ENCODE peak calls at places on chromosomes 5 and 9, in four cellular contexts. A is ovary, S is tibial nerve, Y is stomach. J is an unnamed sample.

GRCh38 chr5:73436535-73437125 is 11.9 kb downstream of the FOXD1 start:
- DNase-seq in S (no peak), Y (no peak), A (no peak), J (no peak)

GRCh38 chr5:95631991-95632675 is 12.2 kb downstream of the GPR150 start:
- DNase-seq in Y (no peak), S (no peak), A (no peak), J (no peak)

GRCh38 chr9:37575921-37576721 is at the start of gene FBXO10:
- DNase-seq in S (peak; percentile 29), Y (peak; percentile 67), A (peak; percentile 66), J (peak; percentile 80)

GRCh38 chr5:39118638-39119037 is 44.4 kb upstream of the RICTOR start:
- DNase-seq in Y (no peak), A (no peak), S (no peak), J (no peak)

GRCh38 chr9:122812736-122813135 is 12.8 kb downstream of the OR1K1 start:
- DNase-seq in Y (no peak), S (no peak), A (no peak), J (no peak)

GRCh38 chr5:178371362-178372090 is 138.9 kb upstream of the PHYKPL start:
- DNase-seq in A (no peak), Y (no peak), S (no peak), J (no peak)

GRCh38 chr9:90300901-90301688 is 341.5 kb downstream of the DIRAS2 start:
- DNase-seq in S (no peak), A (no peak), Y (peak; percentile 27), J (no peak)

GRCh38 chr5:37494756-37495155 is 115.6 kb downstream of the WDR70 start:
- DNase-seq in A (no peak), Y (peak; percentile 40), S (no peak), J (no peak)

GRCh38 chr9:76403352-76403751 is 9.1 kb upstream of the RFK start:
- DNase-seq in Y (no peak), S (no peak), A (no peak), J (no peak)

DNA sequence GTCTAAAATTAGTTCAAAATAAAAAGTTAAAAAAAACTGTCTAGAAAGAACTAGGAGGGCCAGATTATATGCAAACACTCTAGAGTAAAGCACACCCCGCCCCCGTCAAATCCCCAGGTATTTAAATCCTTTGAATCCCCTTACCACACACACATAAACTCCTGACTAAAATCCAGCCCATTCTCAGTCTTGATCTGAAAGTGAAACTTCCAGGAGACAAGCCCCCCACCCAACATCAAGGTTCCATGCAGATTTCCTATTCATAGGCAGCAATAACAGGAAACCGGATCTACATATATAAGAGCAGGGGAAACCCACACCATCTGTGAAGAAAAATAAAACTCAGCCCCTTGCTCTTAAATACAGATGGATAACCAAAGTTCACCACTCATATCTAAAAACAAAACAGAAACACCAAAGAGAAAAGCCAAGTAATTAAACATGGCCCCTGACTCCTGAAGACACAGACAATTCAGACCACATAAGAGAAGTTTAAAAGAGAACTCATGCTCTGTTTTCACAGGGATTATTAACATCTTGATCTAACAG is 42.3 kb downstream of the MARCHF3 start:
- DNase-seq in S (no peak), A (no peak), Y (no peak), J (no peak)
- TF ChIP-seq EP300 in S (no peak), A (no peak), Y (no peak), J (no peak)

DNA sequence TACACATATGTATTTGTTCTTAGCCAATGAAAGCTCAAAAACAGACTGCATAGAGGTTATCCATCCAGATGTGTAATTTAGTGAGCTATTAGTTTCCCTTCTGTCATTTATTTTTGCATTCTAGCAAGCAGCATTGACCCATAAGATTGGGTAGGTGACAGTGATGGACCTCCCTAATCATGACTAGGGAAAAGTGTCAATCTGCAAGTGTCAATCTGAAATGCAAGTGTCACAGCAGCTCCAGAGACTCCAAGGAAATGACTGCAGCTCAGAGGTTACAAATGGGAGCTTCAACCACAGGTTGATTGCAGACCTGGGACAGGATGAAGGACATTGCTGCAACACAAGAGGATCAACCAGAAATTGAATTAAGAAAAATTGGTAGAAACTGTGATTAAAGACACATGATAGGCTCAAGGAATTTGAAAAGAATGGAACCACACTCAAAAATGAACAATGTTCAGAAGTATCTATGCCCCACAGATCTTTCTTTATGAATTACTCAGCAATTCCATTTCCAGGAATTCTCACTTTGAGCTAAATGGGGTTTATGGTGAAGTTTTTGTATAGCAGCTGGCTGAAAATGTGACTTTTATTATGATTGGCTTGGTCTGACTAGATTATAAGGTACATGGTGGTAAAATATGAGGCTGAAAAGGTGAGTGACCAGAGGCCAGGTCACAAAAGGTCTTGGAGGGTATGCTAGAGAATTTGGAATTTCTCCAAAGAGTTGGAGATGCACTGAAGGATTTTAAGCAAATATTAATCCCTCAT is 59.6 kb upstream of the HTR4 start:
- DNase-seq in S (no peak), Y (no peak), A (no peak), J (no peak)
- TF ChIP-seq EP300 in S (no peak), Y (no peak), A (no peak), J (no peak)

DNA sequence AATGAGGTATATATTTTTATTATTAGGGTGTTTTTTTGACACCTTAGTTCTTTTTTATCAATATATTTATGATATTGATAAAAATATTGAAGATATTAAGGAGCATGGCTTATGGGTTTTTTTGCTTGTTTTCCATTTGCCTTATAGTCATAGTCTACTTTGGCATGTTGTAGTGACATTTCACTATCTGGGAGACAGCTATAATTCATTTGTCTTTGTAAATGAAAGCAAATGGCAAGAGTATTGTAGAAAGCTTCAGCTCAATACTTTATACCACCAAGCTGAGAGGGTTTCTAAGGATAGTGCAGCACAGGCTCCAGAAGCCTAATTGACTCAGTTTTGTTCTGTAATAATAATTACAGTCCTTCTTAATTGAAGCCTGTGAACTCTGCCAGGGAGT is 1182.3 kb downstream of the EFNA5 start:
- DNase-seq in S (no peak), A (no peak), Y (no peak), J (no peak)
- TF ChIP-seq EP300 in S (no peak), A (no peak), Y (no peak), J (no peak)

GRCh38 chr5:65647941-65648340 is 23.1 kb downstream of the SHLD3 start:
- DNase-seq in Y (no peak), S (no peak), A (no peak), J (no peak)

GRCh38 chr5:65646938-65647337 is 22.1 kb downstream of the SHLD3 start:
- DNase-seq in A (no peak), Y (no peak), S (no peak), J (no peak)

GRCh38 chr5:65654713-65655112 is 29.9 kb downstream of the SHLD3 start:
- DNase-seq in S (no peak), Y (no peak), A (no peak), J (no peak)

GRCh38 chr5:65651144-65651543 is 26.3 kb downstream of the SHLD3 start:
- DNase-seq in Y (no peak), S (no peak), A (no peak), J (no peak)
- TF ChIP-seq EP300 in Y (no peak), S (no peak), A (no peak), J (no peak)

GRCh38 chr5:120199559-120199958 is 264.5 kb upstream of the PRR16 start:
- DNase-seq in S (no peak), Y (no peak), A (no peak), J (no peak)
- TF ChIP-seq EP300 in S (no peak), Y (no peak), A (no peak), J (no peak)

DNA sequence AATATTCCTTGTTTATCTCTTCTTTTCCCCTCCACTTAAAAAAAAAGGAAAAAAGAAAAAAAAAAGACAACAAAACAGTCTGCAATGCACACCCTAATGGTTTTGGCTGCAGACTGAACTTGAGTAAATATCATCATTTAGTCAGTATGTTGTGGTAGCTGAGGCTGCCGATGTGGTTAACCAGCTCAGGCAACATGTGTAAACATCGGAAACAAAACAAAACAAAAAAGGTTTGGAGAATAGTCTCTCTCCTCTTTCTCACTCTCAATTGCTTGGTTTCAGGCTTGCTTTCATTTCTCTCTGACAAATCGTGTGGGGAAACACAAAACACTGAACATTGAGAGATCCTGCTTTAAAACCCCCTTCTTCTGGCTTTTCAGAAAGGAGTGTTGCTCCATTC is 453.4 kb downstream of the BNC2 start:
- DNase-seq in Y (no peak), S (no peak), A (no peak), J (no peak)
- TF ChIP-seq EP300 in Y (no peak), S (peak; percentile 39), A (no peak), J (no peak)

GRCh38 chr9:81538929-81539716 is 150.2 kb downstream of the TLE1 start:
- DNase-seq in Y (no peak), A (no peak), S (no peak), J (no peak)

GRCh38 chr9:81534138-81534865 is 155.0 kb downstream of the TLE1 start:
- DNase-seq in Y (no peak), S (no peak), A (no peak), J (no peak)

GRCh38 chr9:81536242-81537025 is 152.9 kb downstream of the TLE1 start:
- DNase-seq in Y (no peak), S (no peak), A (no peak), J (no peak)

GRCh38 chr9:81537964-81538363 is 151.4 kb downstream of the TLE1 start:
- DNase-seq in A (no peak), Y (no peak), S (no peak), J (no peak)

DNA sequence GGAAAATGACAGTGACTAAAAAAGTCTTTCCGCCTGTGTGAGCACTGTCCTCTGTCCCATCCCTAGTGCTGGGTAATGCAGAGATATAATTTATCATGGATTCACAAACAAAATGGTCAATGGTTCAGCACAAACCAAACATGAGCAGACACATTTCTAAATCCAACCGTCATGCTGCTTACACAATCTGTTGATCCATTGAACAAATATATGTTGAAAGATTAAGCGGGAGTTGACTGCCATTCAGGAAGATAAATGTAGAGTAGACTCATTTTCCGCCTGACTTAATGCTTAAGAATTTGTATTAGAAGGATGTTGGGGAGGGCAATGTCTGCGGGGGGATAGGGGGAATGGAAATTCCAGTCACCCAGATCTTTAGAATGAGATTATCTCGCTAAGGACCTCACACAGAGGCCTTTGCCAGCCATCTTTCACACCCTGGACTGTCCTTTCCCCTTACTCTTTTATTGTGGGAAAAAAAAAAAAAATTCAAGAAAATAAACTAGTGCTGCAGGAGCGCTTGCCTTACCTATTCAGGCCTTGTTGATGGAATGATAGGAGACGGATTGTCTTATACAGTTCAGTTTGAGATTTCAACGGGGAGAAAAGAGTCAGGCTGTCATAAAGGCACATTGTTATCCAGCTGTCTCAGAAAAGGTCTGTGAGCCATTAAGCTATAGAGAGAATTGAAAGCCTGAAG is 153.7 kb downstream of the TLE1 start:
- DNase-seq in A (no peak), Y (no peak), S (no peak), J (no peak)
- TF ChIP-seq EP300 in A (no peak), Y (no peak), S (no peak), J (no peak)